ENCODE peak calls at places on chromosomes 7 and 10, in nine cellular contexts. F is uterus, P is fibroblast of lung, W is SJSA1, D is mammary epithelial cell, K is GM23248, Z is H9, E is ovary, H is tibial nerve. O is an unnamed sample.

GRCh38 chr10:37794305-37794976 is 63.0 kb downstream of the ZNF248 start:
- DNase-seq in E (no peak), P (no peak), K (no peak), W (no peak), F (no peak), H (no peak), Z (no peak), D (no peak), O (no peak)

GRCh38 chr10:89153086-89153485 is 54.0 kb downstream of the CH25H start:
- DNase-seq in F (no peak), Z (no peak), D (peak; percentile 69), P (peak; percentile 43), K (peak; percentile 53), W (no peak), H (no peak), E (no peak), O (no peak)

GRCh38 chr10:4266387-4267083 is 481.5 kb upstream of the KLF6 start:
- DNase-seq in Z (no peak), P (peak; percentile 71), E (no peak), W (no peak), H (peak; percentile 62), F (no peak), D (peak; percentile 33), K (peak; percentile 73), O (peak; percentile 87)

GRCh38 chr7:29815181-29816105 is 9.1 kb downstream of the WIPF3 start:
- DNase-seq in Z (no peak), P (no peak), W (no peak), H (no peak), D (no peak), K (no peak), F (no peak), E (no peak), O (no peak)

GRCh38 chr7:85508642-85509429 is 322.0 kb upstream of the SEMA3D start:
- DNase-seq in K (peak; percentile 94), E (no peak), Z (no peak), W (no peak), D (peak; percentile 67), F (no peak), H (no peak), P (peak; percentile 96), O (no peak)

GRCh38 chr10:89327803-89328441 is at the start of gene IFIT3:
- DNase-seq in E (peak; percentile 70), H (peak; percentile 71), W (peak; percentile 92), K (peak; percentile 92), P (peak; percentile 97), Z (no peak), F (peak; percentile 79), D (peak; percentile 67), O (peak; percentile 57)

GRCh38 chr10:44980309-44981171 is 1.9 kb upstream of the DEPP1 start:
- DNase-seq in E (peak; percentile 28), K (peak; percentile 49), H (no peak), D (peak; percentile 85), P (peak; percentile 40), Z (no peak), W (no peak), F (no peak), O (no peak)

GRCh38 chr7:96989859-96990317 is 15.5 kb upstream of the DLX6 start:
- DNase-seq in D (no peak), F (no peak), E (no peak), W (no peak), H (no peak), Z (no peak), K (no peak), P (no peak), O (no peak)

GRCh38 chr10:113519616-113520015 is 33.2 kb upstream of the HABP2 start:
- DNase-seq in Z (no peak), E (no peak), D (no peak), P (no peak), H (no peak), F (no peak), K (no peak), W (no peak), O (no peak)

GRCh38 chr7:22791204-22792158 is 31.2 kb downstream of the TOMM7 start:
- DNase-seq in Z (no peak), W (peak; percentile 47), F (no peak), D (no peak), E (no peak), H (no peak), K (peak; percentile 52), P (peak; percentile 66), O (no peak)

GRCh38 chr7:119664601-119665000 is 608.4 kb upstream of the KCND2 start:
- DNase-seq in Z (no peak), H (no peak), F (no peak), P (peak; percentile 85), K (peak; percentile 62), D (peak; percentile 20), W (peak; percentile 8), E (no peak), O (peak; percentile 61)

GRCh38 chr10:84214612-84215235 is 10.6 kb downstream of the LRIT2 start:
- DNase-seq in D (peak; percentile 26), Z (peak; percentile 72), K (peak; percentile 32), E (no peak), H (no peak), F (no peak), W (no peak), P (no peak), O (peak; percentile 6)

GRCh38 chr7:44163591-44163990 is 22.5 kb upstream of the MYL7 start:
- DNase-seq in E (no peak), D (peak; percentile 89), P (peak; percentile 96), H (no peak), F (no peak), Z (peak; percentile 22), K (peak; percentile 96), W (peak; percentile 89), O (peak; percentile 83)

DNA sequence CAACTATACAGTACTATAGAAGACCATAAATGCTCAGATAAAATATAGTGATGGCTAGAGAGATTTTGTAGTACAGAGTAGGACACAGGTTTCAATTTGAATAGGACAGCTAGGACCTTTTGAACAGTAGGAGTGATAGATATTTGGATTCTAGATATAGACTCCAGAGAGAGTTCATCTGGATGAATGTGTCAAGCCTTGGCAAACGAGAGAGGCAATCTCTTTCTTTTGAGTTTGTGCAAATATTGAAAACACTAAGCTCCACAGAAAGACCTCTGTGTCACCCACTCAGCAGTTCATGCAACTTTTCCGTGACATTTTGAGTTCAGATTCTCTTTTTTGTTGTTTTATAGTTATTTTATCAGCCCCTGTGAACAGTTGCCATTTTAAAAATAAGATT is 834.3 kb upstream of the COBL start:
- DNase-seq in P (no peak), W (no peak), E (no peak), D (no peak), K (no peak), Z (no peak), H (no peak), F (no peak), O (no peak)
- H3K27ac ChIP-seq in P (no peak overlapping the region), W (no peak overlapping the region), E (no peak overlapping the region), D (no peak overlapping the region), K (no peak overlapping the region), Z (no peak overlapping the region), H (no peak overlapping the region), F (no peak overlapping the region), O (no peak overlapping the region)

DNA sequence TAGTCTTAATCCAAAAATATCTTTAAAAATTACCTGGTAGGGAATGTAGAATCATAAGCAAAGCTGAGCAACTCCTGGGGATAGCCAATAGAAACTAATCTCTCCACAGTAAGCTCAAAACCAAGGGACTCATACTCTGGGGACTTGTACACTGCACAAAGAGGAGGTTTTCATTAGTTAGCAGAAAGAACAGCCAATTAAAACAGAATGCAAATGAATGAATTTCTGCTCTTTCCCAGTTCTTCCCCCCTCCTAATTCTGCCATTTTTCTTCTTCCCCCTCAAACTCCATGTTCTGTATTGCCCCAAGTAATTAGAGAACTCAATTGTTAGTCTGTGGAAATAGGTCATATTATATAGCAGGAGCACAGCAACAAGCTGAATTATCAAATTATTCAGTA is 86.5 kb downstream of the NT5C2 start:
- DNase-seq in H (no peak), P (no peak), F (no peak), W (no peak), D (no peak), Z (no peak), E (no peak), K (no peak), O (no peak)
- H3K4me1 ChIP-seq in H (peaks cover 54% of the 10 kb centered on the region), P (no peaks in the 10 kb centered on the region), F (no peaks in the 10 kb centered on the region), W (peaks cover 12% of the 10 kb centered on the region), D (peaks cover 4% of the 10 kb centered on the region), Z (peaks cover 4% of the 10 kb centered on the region), E (peaks cover 3% of the 10 kb centered on the region), K (peaks cover 6% of the 10 kb centered on the region), O (peaks cover 12% of the 10 kb centered on the region)

GRCh38 chr7:16648551-16648950 is 2.6 kb downstream of the BZW2 start:
- DNase-seq in Z (peak; percentile 37), W (no peak), D (no peak), F (no peak), P (no peak), H (no peak), K (no peak), E (no peak), O (no peak)
- H3K27ac ChIP-seq in Z (no peak overlapping the region), W (no peak overlapping the region), D (no peak overlapping the region), F (no peak overlapping the region), P (no peak overlapping the region), H (peak overlapping the region; percentile 97), K (no peak overlapping the region), E (no peak overlapping the region), O (peak overlapping the region; percentile 54)

GRCh38 chr7:104857458-104858425 is 156.3 kb upstream of the KMT2E start:
- DNase-seq in F (no peak), Z (no peak), P (no peak), W (no peak), D (no peak), E (no peak), H (no peak), K (no peak), O (no peak)
- H3K4me1 ChIP-seq in F (no peaks in the 10 kb centered on the region), Z (no peaks in the 10 kb centered on the region), P (no peaks in the 10 kb centered on the region), W (no peaks in the 10 kb centered on the region), D (no peaks in the 10 kb centered on the region), E (no peaks in the 10 kb centered on the region), H (no peaks in the 10 kb centered on the region), K (no peaks in the 10 kb centered on the region), O (peaks cover 12% of the 10 kb centered on the region)